ENCODE peak calls at places on chromosomes 1 and 21, in five cellular contexts. L is fibroblast of mammary gland; I is CD8-positive, alpha-beta T cell; V is heart right ventricle; N is fibroblast of lung. M is an unnamed sample.
A peak's percentile ranks its signal among the peaks of the same experiment; 100 is the strongest.

GRCh38 chr1:147246044-147246690 is 3.7 kb downstream of the CHD1L start:
- DNase-seq in V (no peak), I (no peak), L (peak; percentile 10), N (no peak), M (no peak)

GRCh38 chr1:234944439-234945369 is 183.9 kb downstream of the TOMM20 start:
- DNase-seq in L (no peak), N (no peak), V (no peak), I (no peak), M (no peak)

GRCh38 chr1:234562336-234562735 is 47.6 kb downstream of the IRF2BP2 start:
- DNase-seq in N (no peak), L (no peak), I (no peak), V (peak; percentile 31), M (no peak)

GRCh38 chr1:218942421-218942820 is 231.3 kb upstream of the LYPLAL1 start:
- DNase-seq in V (peak; percentile 13), I (no peak), L (peak; percentile 82), N (no peak), M (peak; percentile 10)

GRCh38 chr1:226436855-226437491 is 29.1 kb upstream of the PARP1 start:
- DNase-seq in N (no peak), V (no peak), L (no peak), I (no peak), M (no peak)

GRCh38 chr1:14598498-14599172 is at the start of gene KAZN:
- DNase-seq in I (no peak), V (peak; percentile 15), L (no peak), N (no peak), M (no peak)

GRCh38 chr1:50665413-50665812 is 242.2 kb upstream of the DMRTA2 start:
- DNase-seq in N (no peak), L (no peak), I (no peak), V (no peak), M (peak; percentile 82)

GRCh38 chr1:189022015-189022414 is 1455.6 kb downstream of the BRINP3 start:
- DNase-seq in I (no peak), N (no peak), V (no peak), L (no peak), M (no peak)

GRCh38 chr1:86779308-86780191 is 75.2 kb downstream of the SH3GLB1 start:
- DNase-seq in V (no peak), L (peak; percentile 77), I (no peak), N (peak; percentile 60), M (peak; percentile 90)

GRCh38 chr1:18901147-18901951 is 1.0 kb downstream of the ALDH4A1 start:
- DNase-seq in V (no peak), N (no peak), L (no peak), I (no peak), M (no peak)

GRCh38 chr1:64043328-64043727 is 160.1 kb upstream of the UBE2U start:
- DNase-seq in L (peak; percentile 91), N (peak; percentile 41), V (no peak), I (no peak), M (no peak)

GRCh38 chr21:33914188-33914587 is 1.4 kb downstream of the ATP5PO start:
- DNase-seq in L (no peak), N (peak; percentile 57), V (no peak), I (no peak), M (no peak)

GRCh38 chr21:33915368-33916199 is at the start of gene ATP5PO:
- DNase-seq in V (peak; percentile 98), N (peak; percentile 97), L (peak; percentile 98), I (peak; percentile 92), M (peak; percentile 97)

GRCh38 chr21:33917421-33917820 is 1.8 kb upstream of the ATP5PO start:
- DNase-seq in L (no peak), N (no peak), V (no peak), I (no peak), M (no peak)

DNA sequence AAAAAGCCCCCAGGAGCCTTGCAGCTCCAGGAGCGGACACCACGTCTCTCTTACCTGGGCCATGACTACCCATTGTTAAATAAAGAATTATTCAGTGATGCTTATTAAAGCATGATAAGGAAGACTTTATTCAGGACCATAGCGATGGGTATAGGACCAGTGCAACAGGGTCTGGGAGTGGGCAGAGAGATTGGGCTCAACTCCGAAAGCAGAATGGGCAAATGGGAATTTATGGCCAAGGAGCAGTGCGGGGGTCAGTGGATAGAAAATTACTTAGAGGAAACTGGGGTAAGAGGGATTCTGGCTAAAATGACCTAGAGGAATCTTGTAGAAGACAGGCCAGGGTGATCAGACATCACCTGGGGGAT is 580 bp upstream of the ATP5PO start:
- DNase-seq in N (no peak), L (no peak), I (no peak), V (no peak), M (no peak)
- H3K4me3 ChIP-seq in N (peak overlapping the region; percentile 85), L (peak overlapping the region; percentile 99), I (peak overlapping the region; percentile 78), V (peak overlapping the region; percentile 82), M (peak overlapping the region; percentile 93)

GRCh38 chr1:156386134-156386901 is 17.3 kb downstream of the RHBG start:
- DNase-seq in V (no peak), I (no peak), N (no peak), L (no peak), M (no peak)

GRCh38 chr1:156384658-156385057 is 15.6 kb downstream of the RHBG start:
- DNase-seq in L (no peak), N (no peak), V (no peak), I (no peak), M (no peak)

GRCh38 chr1:156386949-156387898 is 18.2 kb downstream of the RHBG start:
- DNase-seq in L (no peak), I (no peak), N (no peak), V (no peak), M (no peak)

GRCh38 chr1:156384007-156384406 is 15.0 kb downstream of the RHBG start:
- DNase-seq in I (no peak), L (no peak), N (no peak), V (no peak), M (no peak)

GRCh38 chr1:156385534-156386031 is 16.6 kb downstream of the RHBG start:
- DNase-seq in N (peak; percentile 52), V (peak; percentile 45), I (peak; percentile 67), L (peak; percentile 64), M (peak; percentile 67)
- TF ChIP-seq CTCF in N (peak; percentile 77), V (peak; percentile 82), I (peak; percentile 85), L (peak; percentile 74), M (peak; percentile 88)

GRCh38 chr1:111988377-111988742 is 1.1 kb downstream of the KCND3 start:
- DNase-seq in N (no peak), V (no peak), L (no peak), I (no peak), M (no peak)

GRCh38 chr1:111990026-111990877 is 784 bp upstream of the KCND3 start:
- DNase-seq in V (peak; percentile 42), N (peak; percentile 26), L (no peak), I (no peak), M (no peak)

GRCh38 chr1:111989531-111990025 is at the start of gene KCND3:
- DNase-seq in I (no peak), N (peak; percentile 37), L (peak; percentile 4), V (peak; percentile 58), M (peak; percentile 14)

GRCh38 chr1:111987502-111987901 is 2.0 kb downstream of the KCND3 start:
- DNase-seq in I (no peak), N (no peak), L (no peak), V (peak; percentile 56), M (no peak)

DNA sequence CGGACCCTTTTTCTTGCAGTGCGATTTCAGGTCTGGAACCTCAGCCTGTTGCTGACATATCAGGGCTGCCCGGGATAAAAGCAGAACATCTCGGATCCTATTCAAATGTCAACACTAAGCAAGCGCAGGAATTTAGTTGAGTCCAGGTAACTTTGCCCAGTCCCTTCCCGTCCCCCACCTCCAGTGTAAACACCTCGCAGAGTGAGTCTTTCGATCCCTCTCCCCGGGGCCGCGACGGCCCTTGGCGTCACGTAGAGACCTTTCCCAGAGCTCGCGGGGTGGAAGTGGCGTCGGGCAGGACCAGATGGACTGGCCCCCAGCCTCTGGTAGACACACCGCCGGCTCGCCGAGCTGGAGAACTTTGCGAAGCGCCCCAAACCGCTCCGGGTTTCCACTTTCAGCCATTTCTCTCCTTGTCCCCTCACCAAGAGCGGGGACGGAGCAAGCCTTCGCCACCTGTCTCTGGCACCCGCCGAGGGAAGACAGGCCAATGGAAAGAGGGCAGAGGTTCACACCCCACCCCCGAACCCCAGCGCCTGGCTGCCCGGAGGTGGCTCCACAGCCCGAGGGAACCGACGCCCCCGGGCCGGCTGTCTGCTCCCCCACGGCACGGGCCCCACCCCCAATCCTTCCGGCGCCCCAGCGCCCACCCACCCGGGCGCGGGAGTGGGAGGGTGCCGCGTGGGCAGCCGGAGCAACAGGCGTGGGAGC is 570 bp downstream of the KCND3 start:
- DNase-seq in L (no peak), I (no peak), N (no peak), V (peak; percentile 42), M (no peak)
- H3K4me3 ChIP-seq in L (no peak overlapping the region), I (no peak overlapping the region), N (peak overlapping the region; percentile 37), V (peak overlapping the region; percentile 68), M (peak overlapping the region; percentile 27)

GRCh38 chr1:203368624-203369451 is 17.9 kb upstream of the FMOD start:
- DNase-seq in I (no peak), V (peak; percentile 56), N (peak; percentile 5), L (peak; percentile 91), M (peak; percentile 98)
- TF ChIP-seq CTCF in I (no peak), V (peak; percentile 25), N (peak; percentile 69), L (peak; percentile 57), M (peak; percentile 60)

GRCh38 chr21:16309250-16309971 is 579.6 kb downstream of the USP25 start:
- DNase-seq in L (peak; percentile 49), V (no peak), N (peak; percentile 85), I (no peak), M (no peak)
- H3K4me3 ChIP-seq in L (no peak overlapping the region), V (no peak overlapping the region), N (no peak overlapping the region), I (no peak overlapping the region), M (no peak overlapping the region)